ENCODE peak calls at places on chromosomes 11 and 22, in four cellular contexts. Z is breast epithelium, X is uterus, J is H1. Y is an unnamed sample.

GRCh38 chr11:122192634-122193245 is 76.7 kb upstream of the BLID start:
- DNase-seq in Z (no peak), X (no peak), J (no peak), Y (no peak)

GRCh38 chr11:60699282-60699681 is at the start of gene MS4A8:
- DNase-seq in J (no peak), Z (no peak), X (no peak), Y (no peak)

GRCh38 chr11:9577551-9577950 is 4.1 kb downstream of the WEE1 start:
- DNase-seq in X (no peak), J (no peak), Z (no peak), Y (no peak)

GRCh38 chr11:78213526-78214330 is 25.0 kb downstream of the USP35 start:
- DNase-seq in J (no peak), Z (peak), X (peak), Y (no peak)

GRCh38 chr22:38413085-38414008 is 41.7 kb downstream of the KCNJ4 start:
- DNase-seq in X (peak), Z (peak), J (no peak), Y (peak)

GRCh38 chr11:44257338-44258189 is 52.4 kb downstream of the ALX4 start:
- DNase-seq in Z (no peak), J (no peak), X (no peak), Y (no peak)

GRCh38 chr11:9015677-9016076 is 11.9 kb upstream of the NRIP3 start:
- DNase-seq in J (peak), X (peak), Z (peak), Y (peak)

GRCh38 chr11:92122561-92122960 is 102.1 kb upstream of the FAT3 start:
- DNase-seq in X (no peak), J (no peak), Z (no peak), Y (no peak)

GRCh38 chr22:23904855-23905254 is 10.7 kb downstream of the MIF start:
- DNase-seq in J (no peak), Z (no peak), X (no peak), Y (no peak)

GRCh38 chr22:28116261-28116673 is 197.2 kb upstream of the PITPNB start:
- DNase-seq in J (no peak), Z (no peak), X (peak), Y (peak)

GRCh38 chr22:17990167-17990566 is 34.2 kb downstream of the MICAL3 start:
- DNase-seq in Z (no peak), J (no peak), X (no peak), Y (no peak)

GRCh38 chr11:108008656-108009496 is at the start of gene CUL5:
- DNase-seq in X (peak), J (peak), Z (peak), Y (peak)

GRCh38 chr11:75263944-75264349 is 23.4 kb downstream of the TPBGL start:
- DNase-seq in Z (peak), X (peak), J (no peak), Y (no peak)

GRCh38 chr22:23403152-23403719 is 176.9 kb downstream of the IGLL1 start:
- DNase-seq in Z (peak), X (no peak), J (no peak), Y (no peak)

GRCh38 chr22:48418831-48419230 is 1408.8 kb downstream of the BRD1 start:
- DNase-seq in X (no peak), J (no peak), Z (no peak), Y (no peak)

GRCh38 chr11:14322510-14322909 is 36.5 kb downstream of the RRAS2 start:
- DNase-seq in Z (no peak), J (no peak), X (no peak), Y (no peak)

GRCh38 chr11:75244052-75244814 is 3.7 kb downstream of the TPBGL start:
- DNase-seq in Z (peak), X (peak), J (no peak), Y (peak)

GRCh38 chr22:22673099-22673498 is 28.7 kb downstream of the GGTLC2 start:
- DNase-seq in J (no peak), Z (no peak), X (no peak), Y (no peak)

GRCh38 chr22:32329202-32329645 is 28.4 kb upstream of the RFPL3 start:
- DNase-seq in X (no peak), Z (peak), J (no peak), Y (peak)

GRCh38 chr11:31218847-31219246 is 150.7 kb downstream of the DCDC1 start:
- DNase-seq in J (no peak), X (no peak), Z (no peak), Y (no peak)

GRCh38 chr11:117328414-117329010 is 858 bp downstream of the CEP164 start:
- DNase-seq in Z (no peak), X (peak), J (no peak), Y (peak)

GRCh38 chr11:96187779-96188624 is 155.0 kb downstream of the MAML2 start:
- DNase-seq in J (no peak), X (no peak), Z (no peak), Y (no peak)

GRCh38 chr11:80261776-80262175 is 820.9 kb upstream of the TENM4 start:
- DNase-seq in Z (no peak), X (no peak), J (no peak), Y (no peak)

GRCh38 chr11:112159098-112159761 is 4.7 kb downstream of the IL18 start:
- DNase-seq in Z (no peak), J (no peak), X (no peak), Y (no peak)

GRCh38 chr11:111697910-111698309 is 68.3 kb downstream of the PPP2R1B start:
- DNase-seq in Z (no peak), J (no peak), X (no peak), Y (no peak)

GRCh38 chr11:47552086-47552580 is 799 bp downstream of the CELF1 start:
- DNase-seq in Z (no peak), X (peak), J (no peak), Y (no peak)

GRCh38 chr11:44589301-44589700 is 23.8 kb downstream of the CD82 start:
- DNase-seq in Z (no peak), X (no peak), J (no peak), Y (no peak)

GRCh38 chr11:65003282-65003681 is 6.5 kb upstream of the BATF2 start:
- DNase-seq in J (no peak), X (no peak), Z (no peak), Y (no peak)

GRCh38 chr11:6232899-6233298 is 1.5 kb downstream of the FHIP1B start:
- DNase-seq in X (no peak), J (no peak), Z (no peak), Y (no peak)

GRCh38 chr11:46677991-46678740 is 22.3 kb downstream of the ARHGAP1 start:
- DNase-seq in Z (no peak), X (no peak), J (no peak), Y (no peak)

GRCh38 chr22:48828688-48829087 is 999.0 kb downstream of the BRD1 start:
- DNase-seq in J (no peak), X (no peak), Z (peak), Y (no peak)

GRCh38 chr11:47376543-47377371 is 1.6 kb downstream of the SPI1 start:
- DNase-seq in X (no peak), Z (no peak), J (no peak), Y (no peak)

GRCh38 chr22:47839586-47840245 is 1077.3 kb downstream of the TBC1D22A start:
- DNase-seq in J (no peak), X (no peak), Z (no peak), Y (no peak)

GRCh38 chr11:115930886-115931537 is 426.8 kb upstream of the CADM1 start:
- DNase-seq in Z (no peak), J (no peak), X (no peak), Y (no peak)

GRCh38 chr11:36149538-36150242 is 139.5 kb downstream of the COMMD9 start:
- DNase-seq in J (peak), X (peak), Z (no peak), Y (peak)

GRCh38 chr11:106828576-106828975 is 189.7 kb downstream of the GUCY1A2 start:
- DNase-seq in Z (no peak), X (no peak), J (no peak), Y (no peak)

GRCh38 chr22:39908737-39909136 is 7.9 kb downstream of the GRAP2 start:
- DNase-seq in Z (no peak), J (no peak), X (no peak), Y (no peak)

GRCh38 chr22:40014661-40015255 is 20.0 kb downstream of the FAM83F start:
- DNase-seq in Z (no peak), J (no peak), X (no peak), Y (no peak)

GRCh38 chr11:46383974-46384701 is 2.7 kb downstream of the MDK start:
- DNase-seq in J (no peak), X (no peak), Z (no peak), Y (no peak)

GRCh38 chr22:36823177-36823839 is 6.5 kb upstream of the PVALB start:
- DNase-seq in Z (no peak), X (no peak), J (no peak), Y (peak)
- H3K27ac ChIP-seq in Z (no peak), X (no peak), J (no peak), Y (no peak)

GRCh38 chr11:63683133-63683991 is 2.1 kb downstream of the RTN3 start:
- DNase-seq in Z (no peak), X (no peak), J (no peak), Y (no peak)
- H3K4me3 ChIP-seq in Z (peak), X (peak), J (peak), Y (no peak)

DNA sequence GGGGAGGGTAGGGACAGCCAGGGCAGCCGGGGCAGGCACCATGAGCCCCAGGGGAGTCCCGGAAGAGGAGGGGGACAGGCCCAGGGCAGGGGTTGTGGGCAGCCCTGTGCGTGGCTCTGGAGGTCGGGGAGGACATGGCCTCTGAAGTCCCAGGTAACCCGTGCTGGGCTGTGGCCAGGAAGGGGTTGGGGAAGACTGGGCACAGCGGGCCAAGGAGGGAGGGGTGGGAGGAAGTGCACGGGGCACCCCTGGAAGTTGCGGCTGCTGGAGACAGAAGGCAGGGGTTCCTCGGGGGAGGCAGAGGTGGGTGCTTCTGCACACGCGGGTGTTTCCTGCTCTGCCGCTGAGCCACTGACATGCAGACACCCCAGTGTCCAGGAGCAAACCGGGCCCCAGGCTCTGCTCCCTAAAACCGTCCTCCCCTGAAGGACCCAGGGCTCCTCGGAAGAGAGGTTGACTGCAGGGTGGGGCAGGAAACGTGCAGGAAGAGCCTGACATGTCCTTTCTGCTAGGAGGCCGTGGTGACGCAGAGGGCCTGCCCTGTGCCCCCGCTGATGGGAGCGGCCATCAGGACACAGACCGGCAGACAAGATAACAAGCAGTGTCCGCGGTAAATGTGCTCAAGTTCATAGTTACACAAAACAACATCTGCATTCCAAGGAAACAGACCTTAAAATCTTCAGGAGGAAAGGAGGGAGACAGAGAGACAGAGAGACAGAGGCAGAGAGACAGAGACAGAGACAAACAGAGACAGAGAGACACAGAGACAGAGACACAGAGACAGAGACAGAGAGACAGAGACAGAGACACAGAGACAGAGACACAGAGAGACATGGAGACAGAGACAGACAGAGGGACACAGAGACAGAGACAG is 5.7 kb downstream of the TNNI2 start:
- DNase-seq in X (no peak), J (no peak), Z (no peak), Y (peak)
- TF ChIP-seq POLR2A in X (no peak), J (no peak), Z (no peak), Y (no peak)

GRCh38 chr11:67266424-67267187 is at the start of gene GRK2:
- DNase-seq in Z (no peak), J (no peak), X (peak), Y (no peak)
- H3K27ac ChIP-seq in Z (peak), J (no peak), X (peak), Y (peak)

DNA sequence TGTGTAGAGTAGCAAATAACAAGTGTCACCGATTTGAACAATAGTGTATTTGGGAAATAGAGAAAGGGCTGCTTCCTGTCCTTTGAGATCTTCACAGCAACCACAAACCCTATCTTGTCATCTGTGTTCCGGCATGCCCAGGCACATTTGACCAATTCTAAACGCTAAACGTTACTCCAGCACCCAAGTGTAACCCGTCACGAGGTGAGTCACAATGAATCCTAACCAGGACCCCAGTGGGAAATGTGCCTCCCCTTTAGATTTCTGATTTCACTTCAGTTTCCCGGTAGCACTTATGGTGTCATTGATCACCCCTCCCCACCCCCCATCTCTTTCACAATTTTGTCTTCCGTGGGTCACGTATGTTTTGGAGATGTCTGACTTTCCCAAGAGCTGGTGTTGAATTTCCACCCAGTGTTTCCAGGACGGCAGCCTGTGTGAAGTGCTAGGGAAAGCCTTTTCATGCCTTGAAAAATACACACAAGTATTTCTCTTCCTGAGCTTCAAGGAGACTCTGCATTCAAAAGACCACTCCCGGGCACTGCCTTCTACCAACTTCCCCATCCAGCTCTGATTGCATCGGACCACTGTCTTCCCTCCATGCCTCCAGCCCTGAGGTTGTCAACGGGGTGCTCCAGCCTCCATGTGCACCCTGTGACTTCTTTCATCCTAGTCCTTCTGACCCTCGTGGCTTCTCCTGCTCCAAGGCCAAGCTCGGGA is 10.5 kb upstream of the C11orf24 start:
- DNase-seq in Z (no peak), X (no peak), J (no peak), Y (no peak)
- H3K4me3 ChIP-seq in Z (peak), X (no peak), J (no peak), Y (no peak)

GRCh38 chr11:118908264-118908663 is 17.5 kb downstream of the BCL9L start:
- DNase-seq in Z (no peak), J (no peak), X (no peak), Y (no peak)

GRCh38 chr11:118907749-118908106 is 18.0 kb downstream of the BCL9L start:
- DNase-seq in J (no peak), X (no peak), Z (no peak), Y (no peak)

GRCh38 chr11:118910309-118911112 is 15.2 kb downstream of the BCL9L start:
- DNase-seq in Z (peak), J (no peak), X (peak), Y (peak)

GRCh38 chr11:118909619-118910308 is 16.0 kb downstream of the BCL9L start:
- DNase-seq in J (no peak), X (no peak), Z (no peak), Y (no peak)

DNA sequence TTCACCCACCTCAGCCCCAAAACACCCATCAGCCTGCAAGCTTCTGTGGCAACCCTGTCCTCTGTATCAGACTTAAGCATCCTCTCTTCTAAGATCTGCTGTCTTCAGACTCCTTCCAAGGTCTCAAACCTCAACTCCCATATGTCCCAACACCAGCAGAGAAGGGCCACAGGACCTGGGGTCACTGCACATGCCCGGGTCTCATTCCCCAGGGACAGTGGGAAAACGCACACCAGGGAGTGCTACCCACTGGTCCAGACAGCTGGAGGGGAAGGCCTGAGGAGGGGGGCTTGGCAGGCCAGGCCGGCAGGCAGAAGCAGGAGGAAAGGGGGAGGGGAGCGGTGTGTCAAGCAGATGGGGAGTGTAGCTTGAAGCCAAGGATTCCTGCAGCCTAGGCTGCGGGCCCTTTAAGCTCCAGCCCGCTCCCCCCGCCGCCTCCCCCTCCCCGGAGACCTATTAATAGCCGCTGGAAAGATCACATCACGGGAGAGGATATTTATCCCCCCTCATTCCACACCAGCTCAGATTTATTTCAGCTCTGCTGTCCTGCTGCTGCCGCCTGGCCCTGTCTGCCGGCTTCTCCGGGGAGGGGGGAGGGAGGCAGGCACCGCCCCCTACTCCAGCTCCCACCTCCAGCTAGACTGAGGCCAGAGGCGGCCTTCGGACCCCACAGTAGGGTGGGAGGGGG is 16.7 kb downstream of the BCL9L start:
- DNase-seq in Z (peak), X (peak), J (no peak), Y (peak)
- TF ChIP-seq POLR2A in Z (no peak), X (peak), J (no peak), Y (no peak)

GRCh38 chr11:129346916-129347315 is 28.7 kb upstream of the BARX2 start:
- DNase-seq in X (no peak), Z (no peak), J (no peak), Y (no peak)

GRCh38 chr11:129348813-129349212 is 26.8 kb upstream of the BARX2 start:
- DNase-seq in Z (no peak), J (no peak), X (no peak), Y (no peak)

GRCh38 chr11:129354688-129355087 is 21.0 kb upstream of the BARX2 start:
- DNase-seq in J (no peak), X (no peak), Z (no peak), Y (no peak)

GRCh38 chr11:129352627-129353026 is 23.0 kb upstream of the BARX2 start:
- DNase-seq in J (no peak), Z (no peak), X (no peak), Y (no peak)
- H3K27ac ChIP-seq in J (no peak), Z (no peak), X (no peak), Y (no peak)

GRCh38 chr11:2796508-2797180 is 88.9 kb downstream of the CDKN1C start:
- DNase-seq in Z (peak), J (no peak), X (peak), Y (no peak)

GRCh38 chr11:2795491-2795991 is 90.0 kb downstream of the CDKN1C start:
- DNase-seq in X (peak), J (no peak), Z (peak), Y (peak)

GRCh38 chr11:2797181-2797711 is 88.3 kb downstream of the CDKN1C start:
- DNase-seq in X (peak), Z (peak), J (no peak), Y (peak)

GRCh38 chr11:2794947-2795346 is 90.6 kb downstream of the CDKN1C start:
- DNase-seq in Z (peak), X (peak), J (no peak), Y (no peak)

GRCh38 chr11:2796091-2796490 is 89.5 kb downstream of the CDKN1C start:
- DNase-seq in X (peak), J (no peak), Z (peak), Y (no peak)
- H3K4me3 ChIP-seq in X (no peak), J (no peak), Z (no peak), Y (no peak)

GRCh38 chr11:73597956-73598718 is at the start of gene FAM168A:
- DNase-seq in X (peak), Z (peak), J (peak), Y (peak)
- TF ChIP-seq POLR2A in X (peak), Z (peak), J (no peak), Y (peak)

GRCh38 chr11:120326228-120326627 is 1.1 kb downstream of the TLCD5 start:
- DNase-seq in J (no peak), X (no peak), Z (no peak), Y (no peak)
- H3K27ac ChIP-seq in J (no peak), X (peak), Z (peak), Y (peak)

Y was measured in testis.